ENCODE peak calls at places on chromosomes 13 and 19, in five cellular contexts. S, Q, M, L and W are unnamed samples. For H3K36me3, the result is how much of the 10 kb centered on the place peaks cover.

GRCh38 chr19:14164724-14165493 is 28.5 kb upstream of the ASF1B start:
- DNase-seq in S (no peak), Q (no peak), L (no peak), M (no peak), W (no peak)

GRCh38 chr13:112767506-112768471 is 78.0 kb downstream of the ATP11A start:
- DNase-seq in L (no peak), Q (no peak), M (no peak), S (no peak), W (no peak)

GRCh38 chr19:32570081-32570785 is 10.8 kb upstream of the PDCD5 start:
- DNase-seq in M (peak), L (peak), S (peak), Q (peak), W (peak)

GRCh38 chr13:113454936-113455335 is 1.6 kb upstream of the ADPRHL1 start:
- DNase-seq in M (no peak), S (no peak), Q (no peak), L (no peak), W (peak)

GRCh38 chr19:55461974-55462628 is 659 bp upstream of the ISOC2 start:
- DNase-seq in S (no peak), Q (no peak), L (no peak), M (peak), W (no peak)

GRCh38 chr13:27970382-27971235 is 1.5 kb upstream of the CDX2 start:
- DNase-seq in S (no peak), M (no peak), Q (no peak), L (no peak), W (no peak)

GRCh38 chr19:50555447-50556235 is 12.6 kb downstream of the LRRC4B start:
- DNase-seq in L (no peak), M (no peak), S (no peak), Q (no peak), W (peak)

GRCh38 chr19:7471696-7472620 is 16.9 kb downstream of the PEX11G start:
- DNase-seq in Q (no peak), L (no peak), M (no peak), S (no peak), W (no peak)

GRCh38 chr13:107799001-107799400 is 416.3 kb downstream of the LIG4 start:
- DNase-seq in Q (no peak), S (no peak), L (no peak), M (no peak), W (peak)

GRCh38 chr19:37218592-37218935 is 550 bp downstream of the ZNF383 start:
- DNase-seq in S (no peak), Q (no peak), M (no peak), L (no peak), W (no peak)

GRCh38 chr13:20460744-20461143 is 64.9 kb downstream of the CRYL1 start:
- DNase-seq in M (no peak), L (no peak), Q (no peak), S (no peak), W (no peak)

GRCh38 chr19:11496391-11497163 is 9.1 kb downstream of the ZNF653 start:
- DNase-seq in S (no peak), M (peak), Q (peak), L (peak), W (peak)

GRCh38 chr13:105567951-105568510 is 967.4 kb downstream of the EFNB2 start:
- DNase-seq in Q (no peak), S (no peak), M (no peak), L (no peak), W (no peak)

GRCh38 chr19:18392417-18392816 is 5.0 kb downstream of the LRRC25 start:
- DNase-seq in L (no peak), Q (no peak), M (no peak), S (no peak), W (no peak)

GRCh38 chr19:29800086-29800825 is 11.5 kb upstream of the CCNE1 start:
- DNase-seq in Q (no peak), L (no peak), S (no peak), M (no peak), W (no peak)

GRCh38 chr19:6092329-6093286 is 17.7 kb downstream of the RFX2 start:
- DNase-seq in L (peak), Q (peak), M (peak), S (peak), W (peak)

GRCh38 chr19:4624733-4625362 is 14.5 kb upstream of the TNFAIP8L1 start:
- DNase-seq in S (no peak), M (peak), Q (no peak), L (peak), W (peak)
- TF ChIP-seq CTCF in S (no peak), M (peak), Q (no peak), L (peak), W (peak)

GRCh38 chr19:38699647-38700349 is 44.5 kb downstream of the CAPN12 start:
- DNase-seq in M (no peak), S (no peak), L (no peak), Q (no peak), W (no peak)

GRCh38 chr19:38702278-38702677 is 42.0 kb downstream of the CAPN12 start:
- DNase-seq in L (no peak), M (no peak), S (no peak), Q (no peak), W (no peak)

GRCh38 chr19:38700350-38700932 is 43.8 kb downstream of the CAPN12 start:
- DNase-seq in S (no peak), L (no peak), Q (no peak), M (no peak), W (no peak)

GRCh38 chr19:38700933-38701454 is 43.3 kb downstream of the CAPN12 start:
- DNase-seq in S (no peak), Q (no peak), L (no peak), M (no peak), W (no peak)

DNA sequence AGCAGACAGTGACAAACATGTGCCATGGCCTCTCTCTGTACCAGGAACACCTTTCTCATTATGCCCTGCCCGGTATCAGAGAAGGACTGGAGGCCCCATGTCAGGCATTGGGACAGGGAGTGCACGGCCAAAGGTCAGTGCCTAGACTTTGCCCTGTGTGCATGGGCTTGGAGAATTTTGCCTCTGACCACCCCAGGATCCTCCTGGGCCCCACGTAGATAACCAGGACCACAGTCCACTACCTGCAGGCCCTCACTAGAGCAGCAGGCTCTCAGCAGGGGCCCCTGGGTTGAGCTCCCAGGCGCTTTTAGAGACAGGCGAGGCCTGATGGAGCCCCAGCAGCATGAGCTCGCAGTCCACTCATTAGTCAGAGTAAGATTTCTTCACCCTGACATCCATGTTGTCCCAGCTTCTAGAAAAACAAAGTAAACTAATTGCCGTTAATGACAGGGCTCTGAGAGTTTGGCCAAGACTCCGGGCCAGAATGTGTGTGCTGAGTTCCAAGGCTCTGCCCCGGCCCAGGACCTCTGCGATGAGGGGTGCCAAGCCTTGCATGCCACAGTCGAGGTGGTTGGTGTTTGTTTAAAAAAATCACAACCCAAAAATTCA is 42.7 kb downstream of the CAPN12 start:
- DNase-seq in S (no peak), Q (no peak), M (no peak), L (no peak), W (no peak)
- H3K36me3 ChIP-seq in S (under half), Q (under half), M (half or more), L (half or more), W (half or more)

DNA sequence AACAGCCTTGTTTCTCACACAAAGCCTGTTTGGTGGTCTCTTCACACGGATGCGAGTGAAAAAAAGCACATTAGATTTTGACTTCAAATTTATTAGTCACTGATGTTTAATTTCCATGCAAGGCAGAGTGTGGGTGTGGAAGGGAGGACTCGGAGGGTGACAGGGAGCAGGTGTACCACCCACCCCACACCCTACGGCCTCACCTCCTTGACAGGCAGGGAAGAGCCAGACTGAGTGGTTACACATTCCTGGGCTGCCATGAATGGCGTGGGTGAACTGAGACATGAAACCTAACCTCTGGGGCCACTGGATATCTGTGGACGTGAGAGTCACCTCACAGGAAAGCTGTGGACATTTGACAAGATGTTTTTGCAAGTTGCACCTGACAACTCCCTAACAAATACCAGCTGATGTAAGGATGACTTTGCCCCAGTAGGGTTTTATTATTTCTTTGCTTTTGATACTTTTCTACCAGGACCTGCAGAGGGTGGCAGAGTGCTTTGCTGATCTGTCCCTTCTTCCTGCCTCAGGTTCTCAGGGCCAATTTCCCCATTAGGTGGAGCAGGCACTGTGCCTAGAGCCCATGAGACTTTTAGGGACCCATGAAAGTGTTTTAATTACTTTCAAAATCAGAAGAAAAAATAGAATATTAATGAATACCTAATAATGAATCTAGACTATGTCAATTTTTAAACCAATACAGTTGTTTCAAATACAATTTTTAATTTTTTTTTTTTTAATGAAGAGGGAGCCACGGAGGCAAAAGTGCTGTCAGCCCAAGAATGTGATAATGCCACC is 58.2 kb upstream of the CYSLTR2 start:
- DNase-seq in M (peak), S (no peak), Q (peak), L (peak), W (no peak)
- H3K27ac ChIP-seq in M (no peak), S (no peak), Q (no peak), L (no peak), W (no peak)

DNA sequence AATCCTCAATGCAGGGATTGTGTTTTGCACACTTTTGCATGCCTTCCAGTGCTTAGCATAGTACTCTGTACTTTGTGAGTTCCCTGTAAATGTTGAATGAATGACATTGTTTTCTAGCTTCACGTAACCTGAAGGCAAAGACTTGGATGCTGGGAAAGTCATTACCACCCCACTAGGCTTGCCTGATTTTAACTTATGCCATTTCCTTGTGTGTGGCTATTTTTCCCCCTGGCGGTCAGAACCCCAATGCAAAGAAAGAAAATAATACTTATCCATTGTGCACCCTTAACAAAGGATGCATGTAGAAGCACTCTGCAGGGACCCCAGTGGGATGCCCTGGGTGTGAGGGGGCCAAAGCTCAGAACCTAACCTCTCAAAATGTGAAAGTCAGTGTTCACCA is 1.2 kb upstream of the ENOX1 start:
- DNase-seq in S (no peak), Q (no peak), M (no peak), L (peak), W (peak)
- TF ChIP-seq CTCF in S (peak), Q (no peak), M (no peak), L (peak), W (no peak)

DNA sequence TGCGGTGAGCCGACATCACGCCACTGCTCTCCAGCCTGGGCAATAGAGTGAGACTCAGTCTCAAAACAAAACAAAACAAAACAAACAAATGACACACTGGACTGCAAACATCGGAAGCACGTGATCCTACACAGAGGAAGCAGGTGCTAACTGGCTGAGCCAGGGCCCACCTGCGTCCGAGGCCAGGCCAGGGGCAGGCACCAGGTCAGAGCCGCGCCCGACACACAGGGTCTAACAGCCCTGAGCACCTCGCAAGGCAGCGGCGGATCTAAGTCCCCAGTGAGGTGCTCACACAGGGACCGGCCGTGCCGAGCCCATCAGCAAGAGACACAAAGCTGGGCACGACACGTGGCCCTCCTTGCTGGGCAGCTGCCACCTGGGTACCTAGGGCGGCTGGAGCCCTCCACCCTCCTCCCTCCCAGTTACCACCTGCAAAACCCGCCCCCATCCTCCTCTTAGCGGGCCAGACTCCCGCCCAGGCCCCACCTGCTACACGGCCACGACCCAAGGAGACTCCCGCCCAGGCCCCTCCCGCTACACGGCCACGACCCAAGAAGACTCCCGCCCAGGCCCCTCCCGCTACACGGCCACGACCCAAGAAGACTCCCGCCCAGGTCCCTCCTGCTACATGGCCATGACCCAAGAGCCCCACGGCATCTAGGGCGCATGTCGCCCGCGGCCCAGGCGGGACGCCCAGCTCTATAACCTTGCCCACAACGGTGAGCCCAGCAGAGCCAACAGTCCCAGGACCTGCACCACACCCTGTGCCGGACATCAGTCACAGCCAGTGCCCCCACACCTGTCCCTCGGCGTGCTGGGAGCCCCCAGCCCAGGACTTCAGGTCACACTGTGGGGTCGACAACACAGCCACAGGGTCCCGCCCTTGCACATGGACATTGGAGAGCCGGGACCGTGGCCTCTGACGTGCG is 15.6 kb downstream of the AP3D1 start:
- DNase-seq in M (no peak), S (no peak), L (no peak), Q (no peak), W (no peak)
- H3K36me3 ChIP-seq in M (half or more), S (under half), L (under half), Q (under half), W (half or more)

GRCh38 chr19:12745166-12745897 is 6.3 kb upstream of the BEST2 start:
- DNase-seq in Q (no peak), L (no peak), S (no peak), M (no peak), W (no peak)
- H3K27ac ChIP-seq in Q (no peak), L (no peak), S (no peak), M (no peak), W (no peak)

DNA sequence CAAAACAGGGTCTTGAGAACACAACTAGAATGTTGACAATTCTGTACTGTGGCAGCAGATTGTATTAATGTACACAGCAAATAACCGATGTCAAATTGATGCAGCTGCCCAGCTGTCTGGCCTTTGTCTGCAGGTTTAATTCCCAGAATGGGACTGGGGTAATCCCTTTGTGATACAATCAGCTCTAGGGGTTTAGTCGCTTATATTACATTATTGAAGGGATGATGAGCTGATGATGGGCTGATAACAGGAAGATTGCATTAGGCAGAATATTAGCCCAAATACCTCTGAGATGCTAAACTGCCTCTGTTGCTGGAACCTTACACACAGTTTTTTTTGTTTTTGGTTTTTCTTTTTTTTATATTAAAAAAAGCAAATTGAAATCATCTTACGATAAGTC is 265.0 kb downstream of the RBM26 start:
- DNase-seq in Q (no peak), L (no peak), M (no peak), S (no peak), W (peak)
- TF ChIP-seq CTCF in Q (no peak), L (no peak), M (no peak), S (no peak), W (no peak)

GRCh38 chr19:58001895-58002369 is 688 bp downstream of the ZNF606 start:
- DNase-seq in Q (no peak), S (no peak), M (no peak), L (no peak), W (no peak)
- H3K36me3 ChIP-seq in Q (under half), S (under half), M (under half), L (under half), W (half or more)

GRCh38 chr19:10290439-10290875 is 705 bp downstream of the ICAM5 start:
- DNase-seq in L (no peak), M (no peak), S (no peak), Q (no peak), W (no peak)

GRCh38 chr19:10289167-10289835 is 451 bp upstream of the ICAM5 start:
- DNase-seq in L (peak), S (no peak), Q (no peak), M (peak), W (peak)

GRCh38 chr19:10286803-10287737 is at the start of gene ICAM4:
- DNase-seq in L (no peak), S (no peak), Q (peak), M (peak), W (no peak)

GRCh38 chr19:10289836-10290438 is at the start of gene ICAM5:
- DNase-seq in Q (no peak), M (peak), L (peak), S (no peak), W (peak)

DNA sequence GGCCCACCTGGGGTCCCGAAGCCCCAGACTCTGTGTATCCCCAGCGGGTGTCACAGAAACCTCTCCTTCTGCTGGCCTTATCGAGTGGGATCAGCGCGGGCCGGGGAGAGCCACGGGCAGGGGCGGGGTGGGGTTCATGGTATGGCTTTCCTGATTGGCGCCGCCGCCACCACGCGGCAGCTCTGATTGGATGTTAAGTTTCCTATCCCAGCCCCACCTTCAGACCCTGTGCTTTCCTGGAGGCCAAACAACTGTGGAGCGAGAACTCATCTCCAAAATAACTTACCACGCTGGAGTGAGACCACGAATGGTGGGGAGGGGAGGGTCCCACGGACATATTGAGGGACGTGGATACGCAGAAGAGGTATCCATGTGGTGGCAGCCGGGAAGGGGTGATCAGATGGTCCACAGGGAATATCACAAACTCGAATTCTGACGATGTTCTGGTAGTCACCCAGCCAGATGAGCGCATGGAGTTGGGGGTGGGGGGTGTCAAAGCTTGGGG is 1.0 kb upstream of the ICAM5 start:
- DNase-seq in S (no peak), L (peak), M (peak), Q (no peak), W (peak)
- H3K27ac ChIP-seq in S (no peak), L (peak), M (peak), Q (no peak), W (no peak)